ENCODE peak calls at places on chromosomes 16 and 17, in nine cellular contexts. N is A549, T is mucosa of descending colon, R is progenitor cell of endocrine pancreas, W is AG10803, D is GM23338, I is glutamatergic neuron, U is endothelial cell, Q is left lung. L is an unnamed sample.

GRCh38 chr16:82992826-82993225 is 366.1 kb downstream of the CDH13 start:
- DNase-seq in N (no peak), T (no peak), R (no peak), W (no peak), D (no peak), I (no peak), U (no peak), Q (no peak), L (no peak)

GRCh38 chr16:86171329-86171728 is 272.4 kb downstream of the IRF8 start:
- DNase-seq in N (no peak), T (no peak), R (no peak), W (peak), D (no peak), I (no peak), U (no peak), Q (no peak), L (no peak)

GRCh38 chr16:20707461-20707860 is 10.0 kb upstream of the ACSM1 start:
- DNase-seq in N (no peak), T (no peak), R (no peak), W (no peak), D (no peak), I (no peak), U (no peak), Q (no peak), L (no peak)

GRCh38 chr17:78506454-78507309 is 70.5 kb downstream of the DNAH17 start:
- DNase-seq in N (no peak), T (no peak), R (no peak), W (no peak), D (no peak), I (no peak), U (no peak), Q (peak), L (no peak)

GRCh38 chr17:8448310-8448709 is 12.6 kb downstream of the NDEL1 start:
- DNase-seq in N (no peak), T (no peak), R (no peak), W (no peak), D (no peak), I (no peak), U (no peak), Q (no peak), L (no peak)

GRCh38 chr16:24688359-24688758 is 41.1 kb upstream of the TNRC6A start:
- DNase-seq in N (no peak), T (no peak), R (no peak), W (no peak), D (no peak), I (no peak), U (no peak), Q (no peak), L (no peak)

GRCh38 chr17:76547183-76547641 is 7.4 kb downstream of the PRCD start:
- DNase-seq in N (peak), T (peak), R (peak), W (peak), D (peak), I (peak), U (peak), Q (no peak), L (peak)

GRCh38 chr16:83990492-83990891 is 22.4 kb downstream of the NECAB2 start:
- DNase-seq in N (no peak), T (no peak), R (no peak), W (no peak), D (no peak), I (no peak), U (no peak), Q (peak), L (no peak)

GRCh38 chr17:40067710-40068109 is 4.9 kb downstream of the THRA start:
- DNase-seq in N (no peak), T (no peak), R (no peak), W (no peak), D (no peak), I (no peak), U (no peak), Q (no peak), L (no peak)

GRCh38 chr16:4347765-4348509 is 3.2 kb downstream of the PAM16 start:
- DNase-seq in N (no peak), T (no peak), R (no peak), W (no peak), D (no peak), I (no peak), U (no peak), Q (no peak), L (no peak)

GRCh38 chr17:3659541-3660111 is 8.8 kb downstream of the TAX1BP3 start:
- DNase-seq in N (peak), T (peak), R (no peak), W (peak), D (no peak), I (no peak), U (no peak), Q (no peak), L (no peak)

GRCh38 chr17:44518032-44518431 is 14.8 kb upstream of the GPATCH8 start:
- DNase-seq in N (no peak), T (no peak), R (no peak), W (peak), D (no peak), I (no peak), U (no peak), Q (no peak), L (no peak)

GRCh38 chr16:24729967-24730815 is 740 bp downstream of the TNRC6A start:
- DNase-seq in N (peak), T (peak), R (no peak), W (no peak), D (peak), I (peak), U (peak), Q (no peak), L (peak)

GRCh38 chr17:10031102-10031501 is 126.0 kb upstream of the RCVRN start:
- DNase-seq in N (no peak), T (no peak), R (no peak), W (no peak), D (no peak), I (no peak), U (no peak), Q (no peak), L (no peak)

GRCh38 chr17:1607971-1608320 is 20.7 kb downstream of the SLC43A2 start:
- DNase-seq in N (no peak), T (no peak), R (no peak), W (no peak), D (peak), I (no peak), U (no peak), Q (no peak), L (no peak)

GRCh38 chr16:83137326-83137770 is 510.6 kb downstream of the CDH13 start:
- DNase-seq in N (peak), T (peak), R (no peak), W (peak), D (no peak), I (no peak), U (no peak), Q (no peak), L (peak)

GRCh38 chr17:949623-950338 is 29.8 kb downstream of the NXN start:
- DNase-seq in N (no peak), T (no peak), R (no peak), W (no peak), D (peak), I (peak), U (no peak), Q (no peak), L (no peak)

GRCh38 chr16:4021070-4021779 is 95.0 kb downstream of the ADCY9 start:
- DNase-seq in N (peak), T (peak), R (no peak), W (no peak), D (no peak), I (no peak), U (no peak), Q (peak), L (no peak)

GRCh38 chr17:9356488-9356911 is 219.1 kb downstream of the STX8 start:
- DNase-seq in N (no peak), T (peak), R (no peak), W (no peak), D (no peak), I (peak), U (peak), Q (no peak), L (no peak)

GRCh38 chr17:49575524-49576120 is at the start of gene NXPH3:
- DNase-seq in N (peak), T (peak), R (peak), W (peak), D (peak), I (peak), U (peak), Q (peak), L (peak)

GRCh38 chr16:53282975-53283946 is 151.0 kb upstream of the RBL2 start:
- DNase-seq in N (peak), T (no peak), R (no peak), W (peak), D (peak), I (no peak), U (peak), Q (no peak), L (no peak)

GRCh38 chr16:30187556-30187865 is 4.1 kb downstream of the CORO1A start:
- DNase-seq in N (no peak), T (no peak), R (no peak), W (no peak), D (no peak), I (no peak), U (no peak), Q (no peak), L (no peak)

GRCh38 chr17:8894673-8895578 is 27.5 kb upstream of the PIK3R6 start:
- DNase-seq in N (peak), T (peak), R (no peak), W (peak), D (peak), I (peak), U (peak), Q (no peak), L (peak)

GRCh38 chr17:78498848-78499247 is 78.3 kb downstream of the DNAH17 start:
- DNase-seq in N (no peak), T (no peak), R (no peak), W (no peak), D (peak), I (no peak), U (no peak), Q (no peak), L (no peak)

GRCh38 chr17:76034433-76035185 is 7.5 kb upstream of the EVPL start:
- DNase-seq in N (no peak), T (no peak), R (no peak), W (no peak), D (no peak), I (no peak), U (no peak), Q (peak), L (no peak)

DNA sequence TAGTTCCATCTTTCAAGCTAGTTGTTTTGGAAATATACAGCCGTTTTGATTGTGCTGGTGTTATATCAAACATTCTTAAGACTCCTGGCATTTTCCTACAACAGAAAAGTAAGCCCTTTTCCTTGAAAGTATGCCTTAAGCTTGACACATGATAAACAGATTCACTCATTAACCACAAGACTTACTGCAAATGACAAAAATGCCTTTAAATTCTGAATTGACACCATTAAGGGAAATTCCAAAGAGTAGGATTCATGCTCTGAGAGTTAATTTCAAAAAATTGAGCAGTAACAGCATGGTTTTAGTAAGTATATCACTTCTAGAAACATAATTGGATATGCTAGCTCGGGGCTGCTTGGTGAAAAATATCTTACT is 8.5 kb upstream of the PHAF1 start:
- DNase-seq in N (no peak), T (no peak), R (no peak), W (peak), D (no peak), I (no peak), U (no peak), Q (no peak), L (no peak)
- TF ChIP-seq CTCF in N (no peak), T (no peak), R (no peak), W (no peak), D (no peak), I (no peak), U (no peak), Q (no peak), L (no peak)

DNA sequence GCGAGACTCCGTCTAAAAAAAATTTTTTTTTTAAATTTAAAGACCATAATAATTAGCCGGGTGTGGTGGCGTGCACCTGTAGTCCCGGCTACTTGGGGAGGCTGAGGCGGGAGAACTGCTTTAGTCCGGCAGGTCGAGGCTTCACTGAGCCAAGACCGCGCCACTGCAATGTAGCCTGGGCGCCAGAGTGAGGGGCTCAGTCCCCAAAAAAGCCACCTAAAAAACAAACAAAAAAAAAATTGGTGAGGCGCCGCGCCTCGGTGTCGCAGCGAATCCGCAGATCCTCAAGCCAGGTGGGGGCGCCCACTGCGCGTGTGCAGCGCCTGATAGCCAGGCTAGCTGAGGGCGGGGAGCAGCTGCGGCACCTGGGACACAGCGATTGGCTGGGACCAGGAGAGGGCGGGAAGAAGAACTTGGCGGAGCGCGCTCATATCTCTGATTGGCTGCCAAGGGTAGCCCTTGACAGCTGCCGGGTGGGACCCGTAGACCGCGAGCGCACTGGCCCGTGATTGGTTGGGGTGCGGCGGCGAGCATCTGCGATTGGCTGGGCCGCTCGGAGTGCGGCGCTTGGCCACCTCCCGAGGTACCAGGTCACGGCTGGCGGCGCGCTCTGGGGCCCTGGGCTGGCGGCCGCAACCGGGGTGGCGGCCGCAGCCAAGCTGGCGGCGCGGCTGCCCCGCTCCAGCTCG is 9.0 kb upstream of the CLDN9 start:
- DNase-seq in N (peak), T (peak), R (peak), W (peak), D (peak), I (peak), U (peak), Q (peak), L (peak)
- TF ChIP-seq CTCF in N (peak), T (peak), R (peak), W (peak), D (peak), I (no peak), U (peak), Q (peak), L (peak)

GRCh38 chr17:65799869-65800268 is 238.4 kb upstream of the AXIN2 start:
- DNase-seq in N (no peak), T (no peak), R (no peak), W (no peak), D (no peak), I (no peak), U (no peak), Q (no peak), L (no peak)

GRCh38 chr17:65799454-65799853 is 238.0 kb upstream of the AXIN2 start:
- DNase-seq in N (no peak), T (no peak), R (no peak), W (no peak), D (no peak), I (no peak), U (no peak), Q (no peak), L (no peak)

GRCh38 chr17:65797101-65797500 is 235.7 kb upstream of the AXIN2 start:
- DNase-seq in N (no peak), T (no peak), R (no peak), W (no peak), D (no peak), I (no peak), U (no peak), Q (no peak), L (no peak)

GRCh38 chr17:65800655-65801054 is 239.2 kb upstream of the AXIN2 start:
- DNase-seq in N (no peak), T (no peak), R (no peak), W (no peak), D (no peak), I (no peak), U (no peak), Q (no peak), L (no peak)

GRCh38 chr17:65797809-65798208 is 236.4 kb upstream of the AXIN2 start:
- DNase-seq in N (peak), T (peak), R (no peak), W (no peak), D (peak), I (no peak), U (peak), Q (no peak), L (no peak)
- TF ChIP-seq CTCF in N (no peak), T (no peak), R (peak), W (no peak), D (peak), I (peak), U (peak), Q (no peak), L (peak)

GRCh38 chr16:81216114-81216513 is 22.4 kb upstream of the BCO1 start:
- DNase-seq in N (no peak), T (no peak), R (no peak), W (no peak), D (no peak), I (no peak), U (no peak), Q (peak), L (no peak)

GRCh38 chr16:81212830-81213465 is 25.5 kb upstream of the BCO1 start:
- DNase-seq in N (no peak), T (no peak), R (no peak), W (no peak), D (no peak), I (no peak), U (no peak), Q (no peak), L (no peak)

GRCh38 chr16:81216706-81217105 is 21.8 kb upstream of the BCO1 start:
- DNase-seq in N (no peak), T (no peak), R (no peak), W (no peak), D (no peak), I (no peak), U (no peak), Q (no peak), L (no peak)

GRCh38 chr16:81210807-81211206 is 27.7 kb upstream of the BCO1 start:
- DNase-seq in N (no peak), T (no peak), R (no peak), W (no peak), D (no peak), I (peak), U (no peak), Q (no peak), L (no peak)

DNA sequence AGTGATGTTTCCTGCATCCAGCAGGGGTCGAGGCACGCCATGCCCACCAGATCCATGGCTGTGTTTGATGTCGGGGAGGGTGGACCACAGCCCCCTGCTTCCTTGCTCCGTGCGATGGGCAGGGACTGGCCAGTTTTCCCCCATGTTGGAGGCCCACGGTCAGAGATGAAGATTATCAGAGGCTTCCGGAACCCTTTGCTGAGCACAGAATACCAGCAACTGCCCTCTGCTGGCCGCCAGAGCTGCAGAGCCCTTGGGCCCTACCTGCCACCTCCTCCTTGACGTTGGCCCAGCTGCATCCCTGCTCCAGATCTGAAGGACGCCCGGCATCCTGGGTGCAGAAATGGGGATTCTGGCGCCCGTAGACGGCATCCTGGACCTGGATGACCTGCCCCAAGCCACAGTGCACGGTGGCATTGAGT is 23.7 kb upstream of the BCO1 start:
- DNase-seq in N (peak), T (peak), R (no peak), W (peak), D (peak), I (peak), U (peak), Q (no peak), L (no peak)
- TF ChIP-seq CTCF in N (peak), T (peak), R (peak), W (peak), D (peak), I (peak), U (peak), Q (no peak), L (peak)

GRCh38 chr16:74064120-74064735 is 232.4 kb upstream of the PSMD7 start:
- DNase-seq in N (no peak), T (no peak), R (no peak), W (no peak), D (no peak), I (no peak), U (no peak), Q (no peak), L (no peak)
- TF ChIP-seq CTCF in N (no peak), T (no peak), R (no peak), W (no peak), D (no peak), I (no peak), U (no peak), Q (no peak), L (no peak)

GRCh38 chr16:71421911-71422310 is 19.9 kb downstream of the TLE7 start:
- DNase-seq in N (peak), T (peak), R (no peak), W (no peak), D (peak), I (peak), U (peak), Q (peak), L (peak)
- TF ChIP-seq CTCF in N (peak), T (peak), R (peak), W (peak), D (peak), I (peak), U (no peak), Q (peak), L (peak)

L was measured in neural crest cell.